ENCODE peak calls at places on chromosomes 13 and 19, in ten cellular contexts. One of them, this sample, is unnamed.

GRCh38 chr13:72839831-72840426 is 58.0 kb downstream of the PIBF1 start:
- DNase-seq in PC-3: peak; percentile 74
- DNase-seq in AG04450: peak; percentile 3
- DNase-seq in hepatocyte: peak; percentile 66
- DNase-seq in thoracic aorta: no peak
- DNase-seq in A549: peak; percentile 60
- DNase-seq in DND-41: peak; percentile 37
- DNase-seq in neural progenitor cell: peak; percentile 63
- DNase-seq in fibroblast of lung: peak; percentile 42
- DNase-seq in pancreas: peak; percentile 67
- DNase-seq in this sample: peak; percentile 56

GRCh38 chr13:45362939-45363338 is 22.0 kb upstream of the TPT1 start:
- DNase-seq in AG04450: no peak
- DNase-seq in A549: no peak
- DNase-seq in pancreas: no peak
- DNase-seq in fibroblast of lung: no peak
- DNase-seq in DND-41: no peak
- DNase-seq in thoracic aorta: no peak
- DNase-seq in neural progenitor cell: peak; percentile 24
- DNase-seq in hepatocyte: no peak
- DNase-seq in PC-3: no peak
- DNase-seq in this sample: no peak

GRCh38 chr19:38061294-38061693 is 154.3 kb downstream of the SIPA1L3 start:
- DNase-seq in A549: peak; percentile 45
- DNase-seq in hepatocyte: no peak
- DNase-seq in neural progenitor cell: no peak
- DNase-seq in thoracic aorta: no peak
- DNase-seq in PC-3: peak; percentile 71
- DNase-seq in pancreas: no peak
- DNase-seq in fibroblast of lung: peak; percentile 71
- DNase-seq in DND-41: no peak
- DNase-seq in AG04450: peak; percentile 68
- DNase-seq in this sample: peak; percentile 64

GRCh38 chr13:50365300-50365682 is 350.0 kb downstream of the KCNRG start:
- DNase-seq in pancreas: no peak
- DNase-seq in DND-41: no peak
- DNase-seq in thoracic aorta: no peak
- DNase-seq in fibroblast of lung: no peak
- DNase-seq in AG04450: no peak
- DNase-seq in neural progenitor cell: no peak
- DNase-seq in hepatocyte: no peak
- DNase-seq in A549: no peak
- DNase-seq in PC-3: no peak
- DNase-seq in this sample: no peak

GRCh38 chr13:113046883-113047244 is 58.7 kb upstream of the F7 start:
- DNase-seq in PC-3: no peak
- DNase-seq in pancreas: no peak
- DNase-seq in neural progenitor cell: no peak
- DNase-seq in fibroblast of lung: no peak
- DNase-seq in thoracic aorta: no peak
- DNase-seq in A549: no peak
- DNase-seq in AG04450: no peak
- DNase-seq in DND-41: no peak
- DNase-seq in hepatocyte: no peak
- DNase-seq in this sample: no peak

GRCh38 chr13:41654800-41655199 is 197.4 kb downstream of the RGCC start:
- DNase-seq in neural progenitor cell: no peak
- DNase-seq in AG04450: no peak
- DNase-seq in PC-3: no peak
- DNase-seq in hepatocyte: no peak
- DNase-seq in pancreas: no peak
- DNase-seq in thoracic aorta: no peak
- DNase-seq in fibroblast of lung: no peak
- DNase-seq in A549: no peak
- DNase-seq in DND-41: no peak
- DNase-seq in this sample: no peak

GRCh38 chr13:80255946-80256345 is 85.0 kb downstream of the SPRY2 start:
- DNase-seq in neural progenitor cell: no peak
- DNase-seq in A549: no peak
- DNase-seq in DND-41: no peak
- DNase-seq in PC-3: no peak
- DNase-seq in thoracic aorta: no peak
- DNase-seq in AG04450: no peak
- DNase-seq in fibroblast of lung: no peak
- DNase-seq in hepatocyte: no peak
- DNase-seq in pancreas: no peak
- DNase-seq in this sample: no peak

GRCh38 chr13:33787051-33787591 is 30.8 kb upstream of the RFC3 start:
- DNase-seq in PC-3: no peak
- DNase-seq in fibroblast of lung: no peak
- DNase-seq in neural progenitor cell: no peak
- DNase-seq in DND-41: peak; percentile 55
- DNase-seq in pancreas: no peak
- DNase-seq in hepatocyte: no peak
- DNase-seq in thoracic aorta: no peak
- DNase-seq in AG04450: no peak
- DNase-seq in A549: no peak
- DNase-seq in this sample: peak; percentile 30

GRCh38 chr19:39372047-39372802 is 18.7 kb downstream of the PAF1 start:
- DNase-seq in A549: no peak
- DNase-seq in hepatocyte: peak; percentile 39
- DNase-seq in DND-41: no peak
- DNase-seq in pancreas: peak; percentile 57
- DNase-seq in neural progenitor cell: no peak
- DNase-seq in fibroblast of lung: peak; percentile 96
- DNase-seq in thoracic aorta: peak; percentile 60
- DNase-seq in PC-3: no peak
- DNase-seq in AG04450: peak; percentile 79
- DNase-seq in this sample: no peak

GRCh38 chr19:39370735-39371134 is 20.2 kb downstream of the PAF1 start:
- DNase-seq in DND-41: no peak
- DNase-seq in pancreas: no peak
- DNase-seq in thoracic aorta: no peak
- DNase-seq in A549: no peak
- DNase-seq in AG04450: no peak
- DNase-seq in PC-3: peak; percentile 8
- DNase-seq in hepatocyte: no peak
- DNase-seq in fibroblast of lung: no peak
- DNase-seq in neural progenitor cell: no peak
- DNase-seq in this sample: no peak

GRCh38 chr19:39369200-39369599 is 21.7 kb downstream of the PAF1 start:
- DNase-seq in DND-41: no peak
- DNase-seq in PC-3: no peak
- DNase-seq in pancreas: no peak
- DNase-seq in AG04450: no peak
- DNase-seq in hepatocyte: no peak
- DNase-seq in A549: no peak
- DNase-seq in neural progenitor cell: no peak
- DNase-seq in thoracic aorta: no peak
- DNase-seq in fibroblast of lung: no peak
- DNase-seq in this sample: no peak

GRCh38 chr19:39375929-39376328 is 15.0 kb downstream of the PAF1 start:
- DNase-seq in thoracic aorta: no peak
- DNase-seq in fibroblast of lung: no peak
- DNase-seq in DND-41: no peak
- DNase-seq in hepatocyte: no peak
- DNase-seq in PC-3: no peak
- DNase-seq in A549: no peak
- DNase-seq in pancreas: no peak
- DNase-seq in AG04450: no peak
- DNase-seq in neural progenitor cell: no peak
- DNase-seq in this sample: no peak

GRCh38 chr19:39372941-39373340 is 18.0 kb downstream of the PAF1 start:
- DNase-seq in AG04450: no peak
- DNase-seq in hepatocyte: no peak
- DNase-seq in pancreas: no peak
- DNase-seq in fibroblast of lung: peak; percentile 54
- DNase-seq in A549: no peak
- DNase-seq in neural progenitor cell: no peak
- DNase-seq in PC-3: no peak
- DNase-seq in thoracic aorta: no peak
- DNase-seq in DND-41: no peak
- DNase-seq in this sample: no peak
- H3K27ac ChIP-seq in AG04450: peak overlapping the region; percentile 99
- H3K27ac ChIP-seq in hepatocyte: peak overlapping the region; percentile 73
- H3K27ac ChIP-seq in pancreas: peak overlapping the region; percentile 52
- H3K27ac ChIP-seq in fibroblast of lung: peak overlapping the region; percentile 82
- H3K27ac ChIP-seq in A549: no peak overlapping the region
- H3K27ac ChIP-seq in neural progenitor cell: no peak overlapping the region
- H3K27ac ChIP-seq in PC-3: no peak overlapping the region
- H3K27ac ChIP-seq in thoracic aorta: peak overlapping the region; percentile 98
- H3K27ac ChIP-seq in DND-41: no peak overlapping the region
- H3K27ac ChIP-seq in this sample: no peak overlapping the region

GRCh38 chr13:75704942-75705320 is 68.8 kb downstream of the LMO7 start:
- DNase-seq in AG04450: no peak
- DNase-seq in DND-41: no peak
- DNase-seq in A549: peak; percentile 64
- DNase-seq in PC-3: peak; percentile 74
- DNase-seq in thoracic aorta: no peak
- DNase-seq in hepatocyte: no peak
- DNase-seq in pancreas: peak; percentile 59
- DNase-seq in neural progenitor cell: no peak
- DNase-seq in fibroblast of lung: no peak
- DNase-seq in this sample: peak; percentile 70
- TF ChIP-seq CTCF in AG04450: no peak
- TF ChIP-seq CTCF in DND-41: no peak
- TF ChIP-seq CTCF in A549: no peak
- TF ChIP-seq CTCF in PC-3: no peak
- TF ChIP-seq CTCF in thoracic aorta: no peak
- TF ChIP-seq CTCF in hepatocyte: no peak
- TF ChIP-seq CTCF in pancreas: no peak
- TF ChIP-seq CTCF in neural progenitor cell: no peak
- TF ChIP-seq CTCF in fibroblast of lung: no peak
- TF ChIP-seq CTCF in this sample: peak; percentile 68

DNA sequence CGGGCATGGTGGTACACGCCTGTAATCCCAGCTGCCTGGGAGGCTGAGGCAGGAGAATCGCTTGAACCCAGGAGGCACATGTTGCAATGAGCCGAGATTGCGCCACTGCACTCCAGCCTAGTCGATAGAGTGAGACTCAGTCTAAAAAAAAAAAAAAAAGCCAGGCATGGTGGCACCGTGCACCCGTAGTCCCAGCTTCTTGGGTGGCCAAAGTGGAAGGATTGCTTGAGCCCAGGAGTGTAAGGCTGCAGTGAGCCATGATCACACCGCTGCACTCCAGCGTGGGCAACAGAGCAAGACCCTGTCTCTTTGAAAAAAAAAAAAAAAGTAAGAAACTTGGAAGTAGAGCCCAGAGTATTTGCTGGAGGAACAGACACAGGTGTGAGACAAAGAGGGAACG is 27.7 kb downstream of the CCDC8 start:
- DNase-seq in PC-3: no peak
- DNase-seq in neural progenitor cell: no peak
- DNase-seq in A549: no peak
- DNase-seq in fibroblast of lung: no peak
- DNase-seq in pancreas: no peak
- DNase-seq in AG04450: no peak
- DNase-seq in DND-41: no peak
- DNase-seq in hepatocyte: no peak
- DNase-seq in thoracic aorta: no peak
- DNase-seq in this sample: no peak
- H3K27ac ChIP-seq in PC-3: no peak overlapping the region
- H3K27ac ChIP-seq in neural progenitor cell: no peak overlapping the region
- H3K27ac ChIP-seq in A549: no peak overlapping the region
- H3K27ac ChIP-seq in fibroblast of lung: no peak overlapping the region
- H3K27ac ChIP-seq in pancreas: no peak overlapping the region
- H3K27ac ChIP-seq in AG04450: no peak overlapping the region
- H3K27ac ChIP-seq in DND-41: no peak overlapping the region
- H3K27ac ChIP-seq in hepatocyte: no peak overlapping the region
- H3K27ac ChIP-seq in thoracic aorta: no peak overlapping the region
- H3K27ac ChIP-seq in this sample: no peak overlapping the region

GRCh38 chr19:4521888-4522242 is 3.6 kb upstream of the PLIN4 start:
- DNase-seq in PC-3: no peak
- DNase-seq in pancreas: no peak
- DNase-seq in fibroblast of lung: no peak
- DNase-seq in AG04450: no peak
- DNase-seq in thoracic aorta: no peak
- DNase-seq in neural progenitor cell: no peak
- DNase-seq in A549: no peak
- DNase-seq in hepatocyte: no peak
- DNase-seq in DND-41: no peak
- DNase-seq in this sample: no peak

GRCh38 chr19:4525563-4526002 is 7.3 kb upstream of the PLIN4 start:
- DNase-seq in PC-3: no peak
- DNase-seq in AG04450: no peak
- DNase-seq in thoracic aorta: no peak
- DNase-seq in A549: no peak
- DNase-seq in fibroblast of lung: no peak
- DNase-seq in neural progenitor cell: no peak
- DNase-seq in DND-41: no peak
- DNase-seq in pancreas: no peak
- DNase-seq in hepatocyte: no peak
- DNase-seq in this sample: no peak

GRCh38 chr19:4522291-4523002 is 4.2 kb upstream of the PLIN4 start:
- DNase-seq in DND-41: no peak
- DNase-seq in A549: no peak
- DNase-seq in hepatocyte: no peak
- DNase-seq in fibroblast of lung: no peak
- DNase-seq in neural progenitor cell: no peak
- DNase-seq in thoracic aorta: no peak
- DNase-seq in PC-3: no peak
- DNase-seq in AG04450: no peak
- DNase-seq in pancreas: no peak
- DNase-seq in this sample: no peak

GRCh38 chr19:4524808-4525562 is 6.7 kb upstream of the PLIN4 start:
- DNase-seq in neural progenitor cell: peak; percentile 61
- DNase-seq in fibroblast of lung: peak; percentile 43
- DNase-seq in AG04450: no peak
- DNase-seq in DND-41: peak; percentile 65
- DNase-seq in A549: peak; percentile 51
- DNase-seq in PC-3: peak; percentile 70
- DNase-seq in thoracic aorta: no peak
- DNase-seq in hepatocyte: peak; percentile 47
- DNase-seq in pancreas: peak; percentile 59
- DNase-seq in this sample: no peak

DNA sequence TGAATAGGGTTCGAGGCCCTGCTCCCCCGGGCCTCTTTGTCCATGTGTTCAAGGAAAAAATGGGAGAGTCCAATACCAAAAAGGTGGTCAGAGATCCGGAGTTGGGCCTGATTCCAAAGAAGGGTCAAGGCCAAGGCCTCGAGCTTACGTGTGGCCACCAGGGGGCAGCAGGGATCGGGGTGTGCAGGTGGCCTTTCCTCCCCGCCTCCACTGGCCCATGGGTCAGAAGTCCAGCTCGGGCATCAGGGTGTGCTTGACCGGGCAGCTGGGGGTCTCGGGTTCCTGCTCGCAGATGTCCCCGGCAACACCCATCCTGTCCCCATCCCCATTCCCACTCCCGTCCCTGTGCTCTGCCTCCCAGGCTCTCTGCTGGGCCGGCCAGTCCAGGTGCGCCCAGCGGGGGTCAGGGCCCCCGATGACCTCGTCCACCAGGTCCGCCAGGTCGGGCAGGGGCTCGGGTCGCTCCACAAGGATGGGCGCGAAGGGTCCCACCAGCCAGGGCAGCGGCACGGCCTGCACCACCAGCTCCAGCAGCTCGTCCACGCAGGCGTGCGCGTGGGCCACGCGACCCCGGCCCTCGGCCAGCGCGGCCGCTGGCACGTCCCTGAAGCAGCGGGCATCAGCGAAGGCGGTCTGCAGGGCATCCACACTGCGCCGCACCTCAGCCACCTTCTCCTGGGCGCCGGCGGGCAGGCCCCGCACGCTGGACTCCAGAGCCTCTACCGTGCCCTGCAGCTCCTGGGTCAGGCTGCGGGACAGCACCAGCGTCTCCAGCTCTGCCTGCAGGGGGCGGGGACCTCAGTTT is 5.2 kb upstream of the PLIN4 start:
- DNase-seq in thoracic aorta: no peak
- DNase-seq in AG04450: no peak
- DNase-seq in PC-3: peak; percentile 61
- DNase-seq in hepatocyte: no peak
- DNase-seq in fibroblast of lung: peak; percentile 36
- DNase-seq in pancreas: peak; percentile 48
- DNase-seq in neural progenitor cell: peak; percentile 37
- DNase-seq in A549: peak; percentile 57
- DNase-seq in DND-41: no peak
- DNase-seq in this sample: no peak
- TF ChIP-seq CTCF in thoracic aorta: peak; percentile 41
- TF ChIP-seq CTCF in AG04450: peak; percentile 63
- TF ChIP-seq CTCF in PC-3: peak; percentile 90
- TF ChIP-seq CTCF in hepatocyte: peak; percentile 44
- TF ChIP-seq CTCF in fibroblast of lung: peak; percentile 46
- TF ChIP-seq CTCF in pancreas: peak; percentile 38
- TF ChIP-seq CTCF in neural progenitor cell: peak; percentile 63
- TF ChIP-seq CTCF in A549: peak; percentile 46
- TF ChIP-seq CTCF in DND-41: peak; percentile 69
- TF ChIP-seq CTCF in this sample: peak; percentile 64